ENCODE peak calls at places on chromosomes 16 and 17, in eight cellular contexts. E, Q, I, V, A, Y, Z and R are unnamed samples.

GRCh38 chr16:84930298-84931106 is 80.8 kb downstream of the ZDHHC7 start:
- DNase-seq in E (no peak), Q (no peak), I (no peak), V (no peak), A (no peak), Y (no peak), Z (no peak), R (no peak)

GRCh38 chr17:46720408-46720807 is 98.1 kb downstream of the WNT3 start:
- DNase-seq in E (no peak), Q (no peak), I (no peak), V (no peak), A (no peak), Y (no peak), Z (no peak), R (no peak)

GRCh38 chr16:27405546-27406451 is 3.8 kb downstream of the IL21R start:
- DNase-seq in E (peak; percentile 90), Q (no peak), I (peak; percentile 61), V (no peak), A (no peak), Y (no peak), Z (no peak), R (no peak)

GRCh38 chr16:84484579-84485254 is 19.7 kb downstream of the MEAK7 start:
- DNase-seq in E (no peak), Q (peak; percentile 60), I (no peak), V (peak; percentile 31), A (no peak), Y (peak; percentile 72), Z (no peak), R (peak; percentile 38)

GRCh38 chr17:15298176-15298575 is 33.0 kb upstream of the PMP22 start:
- DNase-seq in E (no peak), Q (no peak), I (no peak), V (no peak), A (no peak), Y (peak; percentile 74), Z (no peak), R (no peak)

GRCh38 chr16:50303041-50303604 is 36.8 kb downstream of the ADCY7 start:
- DNase-seq in E (no peak), Q (no peak), I (no peak), V (no peak), A (no peak), Y (peak; percentile 22), Z (no peak), R (no peak)

GRCh38 chr17:29972277-29972676 is 30.8 kb downstream of the EFCAB5 start:
- DNase-seq in E (no peak), Q (no peak), I (no peak), V (peak; percentile 47), A (no peak), Y (no peak), Z (no peak), R (no peak)

GRCh38 chr16:11735801-11736200 is 6.9 kb downstream of the TXNDC11 start:
- DNase-seq in E (no peak), Q (no peak), I (no peak), V (no peak), A (no peak), Y (no peak), Z (no peak), R (no peak)

GRCh38 chr17:79667121-79667715 is 56.4 kb upstream of the RBFOX3 start:
- DNase-seq in E (no peak), Q (no peak), I (no peak), V (no peak), A (no peak), Y (no peak), Z (no peak), R (no peak)

GRCh38 chr16:53933407-53933806 is 229.5 kb downstream of the FTO start:
- DNase-seq in E (no peak), Q (no peak), I (no peak), V (no peak), A (no peak), Y (no peak), Z (no peak), R (no peak)

GRCh38 chr17:62592305-62593099 is 35.0 kb upstream of the MRC2 start:
- DNase-seq in E (no peak), Q (no peak), I (no peak), V (no peak), A (no peak), Y (peak; percentile 66), Z (no peak), R (no peak)

GRCh38 chr17:1039511-1040215 is 42.7 kb downstream of the TIMM22 start:
- DNase-seq in E (no peak), Q (no peak), I (no peak), V (no peak), A (no peak), Y (peak; percentile 37), Z (no peak), R (no peak)

GRCh38 chr16:61887903-61888302 is 148.3 kb downstream of the CDH8 start:
- DNase-seq in E (no peak), Q (peak; percentile 46), I (no peak), V (no peak), A (no peak), Y (peak; percentile 72), Z (no peak), R (no peak)

GRCh38 chr17:43042025-43042424 is 17.0 kb downstream of the RND2 start:
- DNase-seq in E (no peak), Q (no peak), I (no peak), V (no peak), A (no peak), Y (no peak), Z (no peak), R (no peak)